ENCODE peak calls at places on chromosomes 16 and 17, in five cellular contexts. L is Peyer's patch, X is lung, U is body of pancreas, W is upper lobe of right lung. Q is an unnamed sample. For H3K4me1, the result is how much of the 10 kb centered on the place peaks cover.

GRCh38 chr16:2005646-2006045 is 4.0 kb downstream of the ZNF598 start:
- DNase-seq in L (no peak), X (no peak), U (peak), W (peak), Q (no peak)

GRCh38 chr17:65988451-65988850 is 203.5 kb downstream of the CEP112 start:
- DNase-seq in L (no peak), X (no peak), U (no peak), W (no peak), Q (no peak)

GRCh38 chr17:1532836-1533602 is 16.6 kb upstream of the INPP5K start:
- DNase-seq in L (no peak), X (no peak), U (peak), W (no peak), Q (no peak)

GRCh38 chr17:3935825-3936355 is 19.6 kb upstream of the P2RX1 start:
- DNase-seq in L (no peak), X (no peak), U (no peak), W (no peak), Q (no peak)

GRCh38 chr16:69762843-69763556 is 868 bp downstream of the WWP2 start:
- DNase-seq in L (no peak), X (no peak), U (peak), W (no peak), Q (no peak)

GRCh38 chr17:28948873-28949184 is 2.5 kb downstream of the PHF12 start:
- DNase-seq in L (no peak), X (no peak), U (no peak), W (no peak), Q (no peak)

GRCh38 chr16:49528564-49529150 is 155.1 kb downstream of the C16orf78 start:
- DNase-seq in L (no peak), X (no peak), U (no peak), W (no peak), Q (no peak)

GRCh38 chr17:29616300-29617048 is 6.2 kb downstream of the CORO6 start:
- DNase-seq in L (no peak), X (no peak), U (no peak), W (no peak), Q (peak)

GRCh38 chr16:1825864-1826690 is 548 bp downstream of the HAGH start:
- DNase-seq in L (peak), X (no peak), U (peak), W (peak), Q (no peak)

GRCh38 chr16:23026777-23027362 is 122.4 kb downstream of the USP31 start:
- DNase-seq in L (no peak), X (no peak), U (no peak), W (no peak), Q (no peak)

GRCh38 chr16:28321700-28322411 is 29.5 kb downstream of the SBK1 start:
- DNase-seq in L (peak), X (no peak), U (peak), W (no peak), Q (no peak)

GRCh38 chr16:20243731-20244281 is 83.5 kb downstream of the GP2 start:
- DNase-seq in L (no peak), X (no peak), U (no peak), W (no peak), Q (no peak)

GRCh38 chr16:86378128-86378527 is 132.2 kb upstream of the FOXF1 start:
- DNase-seq in L (no peak), X (no peak), U (no peak), W (no peak), Q (no peak)

GRCh38 chr17:76264425-76264754 is 758 bp upstream of the UBALD2 start:
- DNase-seq in L (no peak), X (no peak), U (no peak), W (no peak), Q (no peak)

GRCh38 chr16:17470002-17470870 is 524 bp downstream of the XYLT1 start:
- DNase-seq in L (peak), X (no peak), U (peak), W (no peak), Q (no peak)

GRCh38 chr17:63993368-63993990 is 4.7 kb upstream of the PRR29 start:
- DNase-seq in L (peak), X (no peak), U (no peak), W (no peak), Q (peak)

GRCh38 chr16:83513006-83513755 is 294.6 kb upstream of the HSBP1 start:
- DNase-seq in L (no peak), X (no peak), U (no peak), W (no peak), Q (no peak)

GRCh38 chr17:7388856-7389255 is 5.5 kb downstream of the PLSCR3 start:
- DNase-seq in L (no peak), X (no peak), U (no peak), W (no peak), Q (no peak)
- H3K4me1 ChIP-seq in L (under half), X (under half), U (under half), W (under half), Q (under half)

GRCh38 chr17:82418001-82418986 is at the start of the genes HEXD and OGFOD3:
- DNase-seq in L (peak), X (peak), U (peak), W (peak), Q (peak)

GRCh38 chr17:82415786-82416185 is 2.4 kb upstream of the HEXD start:
- DNase-seq in L (no peak), X (no peak), U (no peak), W (no peak), Q (peak)

GRCh38 chr17:82416264-82416663 is 1.9 kb upstream of the HEXD start:
- DNase-seq in L (no peak), X (no peak), U (no peak), W (no peak), Q (peak)

GRCh38 chr17:82416771-82417170 is 1.4 kb upstream of the HEXD start:
- DNase-seq in L (no peak), X (no peak), U (no peak), W (no peak), Q (peak)

DNA sequence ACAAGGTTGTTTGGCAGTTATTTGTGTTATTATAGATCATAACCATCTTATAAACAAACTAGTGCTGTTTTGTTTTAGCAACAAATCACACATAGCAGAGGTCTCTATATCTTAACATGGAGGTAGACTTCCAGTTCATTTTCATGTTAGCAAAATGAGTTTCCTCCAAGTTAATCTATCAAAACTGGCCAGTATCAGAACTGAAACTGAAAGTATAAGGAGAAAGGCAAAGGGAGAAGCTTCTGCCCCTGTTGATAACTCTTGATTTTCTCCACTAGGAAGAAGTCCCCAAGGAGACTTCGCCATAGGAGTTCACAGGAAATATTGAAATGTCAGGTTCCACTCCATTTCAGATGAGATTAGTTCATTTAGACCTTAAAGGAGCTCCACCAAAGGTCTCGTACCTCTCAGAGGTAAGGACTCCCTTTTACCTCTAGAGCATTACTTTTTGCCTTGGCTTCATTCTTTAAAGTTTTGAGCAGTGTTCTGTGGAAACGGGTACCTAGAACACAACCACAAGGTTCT is 1.1 kb upstream of the OGFOD3 start:
- DNase-seq in L (no peak), X (no peak), U (no peak), W (no peak), Q (no peak)
- H3K27ac ChIP-seq in L (peak), X (no peak), U (no peak), W (peak), Q (peak)

DNA sequence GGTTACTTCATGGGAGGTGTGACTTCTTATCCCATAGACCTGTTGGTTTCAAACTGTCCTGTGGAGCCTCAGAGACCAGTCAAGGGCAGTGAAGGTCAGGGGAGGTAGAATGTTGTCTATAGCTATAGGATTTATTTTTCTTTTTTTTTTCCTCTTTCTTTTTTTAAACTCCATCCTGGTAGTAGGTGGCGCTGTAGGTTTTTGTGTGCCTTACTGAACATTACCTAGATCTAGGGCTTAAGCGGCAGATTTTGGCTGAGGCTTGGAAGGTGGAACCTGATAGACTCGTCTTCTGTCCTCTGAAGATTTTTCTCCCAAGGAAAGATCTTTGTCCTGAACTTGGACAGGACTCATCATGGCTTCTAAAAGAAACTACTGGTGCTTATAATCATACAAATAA is 8.2 kb upstream of the LASP1NB start:
- DNase-seq in L (no peak), X (no peak), U (no peak), W (no peak), Q (no peak)
- TF ChIP-seq CTCF in L (no peak), X (no peak), U (no peak), W (no peak), Q (no peak)

GRCh38 chr17:78349831-78350631 is 9.8 kb downstream of the SOCS3 start:
- DNase-seq in L (no peak), X (no peak), U (no peak), W (no peak), Q (no peak)
- H3K4me1 ChIP-seq in L (under half), X (under half), U (half or more), W (half or more), Q (under half)

DNA sequence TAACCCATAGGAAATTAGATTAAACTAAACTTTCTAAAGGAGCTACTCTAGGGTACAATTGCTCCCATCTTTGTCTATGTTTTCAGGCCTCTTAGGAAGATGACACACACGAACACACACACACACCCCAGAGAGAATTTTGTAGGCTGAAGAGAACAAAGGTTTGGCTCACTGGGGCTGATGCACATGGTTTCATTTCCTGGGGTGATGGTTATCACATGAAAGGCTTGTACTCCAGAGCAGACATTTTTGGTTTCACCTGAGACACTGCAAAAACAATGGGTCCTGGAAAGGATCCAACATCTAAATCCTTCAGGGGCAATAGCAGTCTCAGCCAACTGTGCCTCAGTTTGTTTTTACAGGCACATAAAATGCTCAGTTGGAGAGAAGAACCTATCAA is 62.8 kb downstream of the GRB7 start:
- DNase-seq in L (no peak), X (no peak), U (no peak), W (no peak), Q (no peak)
- H3K27ac ChIP-seq in L (no peak), X (no peak), U (no peak), W (no peak), Q (no peak)

GRCh38 chr16:31077592-31078199 is 3.5 kb downstream of the ZNF646 start:
- DNase-seq in L (peak), X (no peak), U (no peak), W (no peak), Q (peak)
- TF ChIP-seq CTCF in L (no peak), X (no peak), U (no peak), W (no peak), Q (no peak)

GRCh38 chr16:29662729-29663019 is 373 bp upstream of the SPN start:
- DNase-seq in L (no peak), X (no peak), U (no peak), W (peak), Q (no peak)
- H3K4me1 ChIP-seq in L (under half), X (under half), U (under half), W (under half), Q (under half)

GRCh38 chr16:85333744-85334640 is 221.7 kb upstream of the CIBAR2 start:
- DNase-seq in L (no peak), X (no peak), U (no peak), W (no peak), Q (no peak)
- H3K27ac ChIP-seq in L (peak), X (no peak), U (peak), W (no peak), Q (no peak)

GRCh38 chr17:81968850-81969812 is 8.1 kb upstream of the NOTUM start:
- DNase-seq in L (no peak), X (no peak), U (no peak), W (no peak), Q (peak)
- TF ChIP-seq CTCF in L (no peak), X (no peak), U (no peak), W (no peak), Q (no peak)

Q was measured in RWPE2.